ENCODE peak calls at places on chromosomes 11 and 22, in ten cellular contexts. One of them, this sample, is unnamed.

GRCh38 chr11:134536219-134536618 is 124.2 kb upstream of the B3GAT1 start:
- DNase-seq in left ventricle myocardium inferior: no peak
- DNase-seq in GM12878: no peak
- DNase-seq in fibroblast of lung: no peak
- DNase-seq in brain microvascular endothelial cell: no peak
- DNase-seq in cardiac muscle cell: no peak
- DNase-seq in hepatocyte: no peak
- DNase-seq in upper lobe of right lung: peak; percentile 57
- DNase-seq in Panc1: no peak
- DNase-seq in uterus: peak; percentile 4
- DNase-seq in this sample: no peak

GRCh38 chr11:12083380-12083779 is 27.0 kb upstream of the MICAL2 start:
- DNase-seq in left ventricle myocardium inferior: no peak
- DNase-seq in GM12878: no peak
- DNase-seq in fibroblast of lung: no peak
- DNase-seq in brain microvascular endothelial cell: no peak
- DNase-seq in cardiac muscle cell: no peak
- DNase-seq in hepatocyte: no peak
- DNase-seq in upper lobe of right lung: no peak
- DNase-seq in Panc1: no peak
- DNase-seq in uterus: no peak
- DNase-seq in this sample: no peak

GRCh38 chr22:48782817-48783511 is 1044.7 kb downstream of the BRD1 start:
- DNase-seq in left ventricle myocardium inferior: no peak
- DNase-seq in GM12878: no peak
- DNase-seq in fibroblast of lung: no peak
- DNase-seq in brain microvascular endothelial cell: no peak
- DNase-seq in cardiac muscle cell: no peak
- DNase-seq in hepatocyte: no peak
- DNase-seq in upper lobe of right lung: no peak
- DNase-seq in Panc1: no peak
- DNase-seq in uterus: no peak
- DNase-seq in this sample: no peak

GRCh38 chr11:90189011-90189410 is 33.8 kb downstream of the CHORDC1 start:
- DNase-seq in left ventricle myocardium inferior: no peak
- DNase-seq in GM12878: no peak
- DNase-seq in fibroblast of lung: no peak
- DNase-seq in brain microvascular endothelial cell: no peak
- DNase-seq in cardiac muscle cell: no peak
- DNase-seq in hepatocyte: no peak
- DNase-seq in upper lobe of right lung: no peak
- DNase-seq in Panc1: no peak
- DNase-seq in uterus: no peak
- DNase-seq in this sample: no peak

GRCh38 chr11:34313099-34313517 is 44.7 kb downstream of the ABTB2 start:
- DNase-seq in left ventricle myocardium inferior: no peak
- DNase-seq in GM12878: peak; percentile 40
- DNase-seq in fibroblast of lung: no peak
- DNase-seq in brain microvascular endothelial cell: no peak
- DNase-seq in cardiac muscle cell: peak; percentile 15
- DNase-seq in hepatocyte: no peak
- DNase-seq in upper lobe of right lung: no peak
- DNase-seq in Panc1: no peak
- DNase-seq in uterus: peak; percentile 30
- DNase-seq in this sample: peak; percentile 26

GRCh38 chr11:133708547-133709051 is 136.7 kb downstream of the SPATA19 start:
- DNase-seq in left ventricle myocardium inferior: no peak
- DNase-seq in GM12878: no peak
- DNase-seq in fibroblast of lung: no peak
- DNase-seq in brain microvascular endothelial cell: no peak
- DNase-seq in cardiac muscle cell: no peak
- DNase-seq in hepatocyte: no peak
- DNase-seq in upper lobe of right lung: no peak
- DNase-seq in Panc1: no peak
- DNase-seq in uterus: no peak
- DNase-seq in this sample: no peak

GRCh38 chr11:9748361-9748970 is 84.6 kb downstream of the SWAP70 start:
- DNase-seq in left ventricle myocardium inferior: no peak
- DNase-seq in GM12878: peak; percentile 72
- DNase-seq in fibroblast of lung: peak; percentile 83
- DNase-seq in brain microvascular endothelial cell: peak; percentile 76
- DNase-seq in cardiac muscle cell: peak; percentile 86
- DNase-seq in hepatocyte: peak; percentile 80
- DNase-seq in upper lobe of right lung: peak; percentile 75
- DNase-seq in Panc1: peak; percentile 77
- DNase-seq in uterus: peak; percentile 44
- DNase-seq in this sample: peak; percentile 63

GRCh38 chr22:26168934-26169311 is 339 bp upstream of the SEZ6L start:
- DNase-seq in left ventricle myocardium inferior: peak; percentile 13
- DNase-seq in GM12878: no peak
- DNase-seq in fibroblast of lung: no peak
- DNase-seq in brain microvascular endothelial cell: no peak
- DNase-seq in cardiac muscle cell: no peak
- DNase-seq in hepatocyte: peak; percentile 42
- DNase-seq in upper lobe of right lung: no peak
- DNase-seq in Panc1: no peak
- DNase-seq in uterus: no peak
- DNase-seq in this sample: no peak

GRCh38 chr22:17728786-17729185 is 45.5 kb downstream of the BID start:
- DNase-seq in left ventricle myocardium inferior: no peak
- DNase-seq in GM12878: no peak
- DNase-seq in fibroblast of lung: no peak
- DNase-seq in brain microvascular endothelial cell: no peak
- DNase-seq in cardiac muscle cell: no peak
- DNase-seq in hepatocyte: no peak
- DNase-seq in upper lobe of right lung: no peak
- DNase-seq in Panc1: no peak
- DNase-seq in uterus: no peak
- DNase-seq in this sample: no peak

GRCh38 chr22:17729561-17729960 is 44.7 kb downstream of the BID start:
- DNase-seq in left ventricle myocardium inferior: no peak
- DNase-seq in GM12878: no peak
- DNase-seq in fibroblast of lung: no peak
- DNase-seq in brain microvascular endothelial cell: no peak
- DNase-seq in cardiac muscle cell: no peak
- DNase-seq in hepatocyte: no peak
- DNase-seq in upper lobe of right lung: no peak
- DNase-seq in Panc1: no peak
- DNase-seq in uterus: no peak
- DNase-seq in this sample: no peak

GRCh38 chr22:17726561-17727243 is 47.6 kb downstream of the BID start:
- DNase-seq in left ventricle myocardium inferior: no peak
- DNase-seq in GM12878: no peak
- DNase-seq in fibroblast of lung: no peak
- DNase-seq in brain microvascular endothelial cell: peak; percentile 48
- DNase-seq in cardiac muscle cell: no peak
- DNase-seq in hepatocyte: no peak
- DNase-seq in upper lobe of right lung: no peak
- DNase-seq in Panc1: no peak
- DNase-seq in uterus: no peak
- DNase-seq in this sample: no peak

GRCh38 chr22:17725465-17725800 is 48.8 kb downstream of the BID start:
- DNase-seq in left ventricle myocardium inferior: no peak
- DNase-seq in GM12878: no peak
- DNase-seq in fibroblast of lung: no peak
- DNase-seq in brain microvascular endothelial cell: no peak
- DNase-seq in cardiac muscle cell: no peak
- DNase-seq in hepatocyte: no peak
- DNase-seq in upper lobe of right lung: no peak
- DNase-seq in Panc1: no peak
- DNase-seq in uterus: no peak
- DNase-seq in this sample: no peak

GRCh38 chr22:17727244-17727892 is 46.9 kb downstream of the BID start:
- DNase-seq in left ventricle myocardium inferior: no peak
- DNase-seq in GM12878: no peak
- DNase-seq in fibroblast of lung: no peak
- DNase-seq in brain microvascular endothelial cell: no peak
- DNase-seq in cardiac muscle cell: no peak
- DNase-seq in hepatocyte: no peak
- DNase-seq in upper lobe of right lung: no peak
- DNase-seq in Panc1: no peak
- DNase-seq in uterus: no peak
- DNase-seq in this sample: no peak
- TF ChIP-seq CTCF in left ventricle myocardium inferior: no peak
- TF ChIP-seq CTCF in GM12878: no peak
- TF ChIP-seq CTCF in fibroblast of lung: no peak
- TF ChIP-seq CTCF in brain microvascular endothelial cell: no peak
- TF ChIP-seq CTCF in cardiac muscle cell: no peak
- TF ChIP-seq CTCF in hepatocyte: no peak
- TF ChIP-seq CTCF in upper lobe of right lung: no peak
- TF ChIP-seq CTCF in Panc1: no peak
- TF ChIP-seq CTCF in uterus: no peak
- TF ChIP-seq CTCF in this sample: no peak

DNA sequence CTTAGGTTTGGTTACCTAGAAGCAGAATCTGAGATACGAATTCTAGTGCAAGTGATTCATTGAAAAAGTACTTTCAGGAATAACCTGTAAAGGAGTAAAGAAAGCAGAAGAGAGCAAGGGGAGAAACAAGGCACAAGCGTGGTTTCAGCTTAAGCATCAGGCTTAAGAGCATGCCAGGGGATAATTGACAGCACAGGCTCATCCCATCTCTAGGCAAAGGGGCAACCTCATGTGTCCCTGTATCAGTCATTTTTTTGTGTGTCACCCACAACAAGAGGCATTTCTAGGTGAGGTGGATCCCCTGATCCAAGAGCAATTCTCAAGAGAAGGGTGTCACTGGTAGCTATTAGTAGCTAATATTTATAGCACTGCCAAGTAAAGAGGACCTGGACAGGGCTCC is 8.0 kb downstream of the PATE2 start:
- DNase-seq in left ventricle myocardium inferior: no peak
- DNase-seq in GM12878: no peak
- DNase-seq in fibroblast of lung: no peak
- DNase-seq in brain microvascular endothelial cell: no peak
- DNase-seq in cardiac muscle cell: no peak
- DNase-seq in hepatocyte: no peak
- DNase-seq in upper lobe of right lung: no peak
- DNase-seq in Panc1: no peak
- DNase-seq in uterus: no peak
- DNase-seq in this sample: no peak
- H3K27me3 ChIP-seq in left ventricle myocardium inferior: no peaks in the 10 kb centered on the region
- H3K27me3 ChIP-seq in GM12878: no peaks in the 10 kb centered on the region
- H3K27me3 ChIP-seq in fibroblast of lung: no peaks in the 10 kb centered on the region
- H3K27me3 ChIP-seq in brain microvascular endothelial cell: no peaks in the 10 kb centered on the region
- H3K27me3 ChIP-seq in cardiac muscle cell: no peaks in the 10 kb centered on the region
- H3K27me3 ChIP-seq in hepatocyte: no peaks in the 10 kb centered on the region
- H3K27me3 ChIP-seq in upper lobe of right lung: no peaks in the 10 kb centered on the region
- H3K27me3 ChIP-seq in Panc1: peaks cover 2% of the 10 kb centered on the region
- H3K27me3 ChIP-seq in uterus: no peaks in the 10 kb centered on the region
- H3K27me3 ChIP-seq in this sample: no peaks in the 10 kb centered on the region

GRCh38 chr22:35841907-35842518 is 124.3 kb downstream of the APOL5 start:
- DNase-seq in left ventricle myocardium inferior: no peak
- DNase-seq in GM12878: no peak
- DNase-seq in fibroblast of lung: no peak
- DNase-seq in brain microvascular endothelial cell: no peak
- DNase-seq in cardiac muscle cell: no peak
- DNase-seq in hepatocyte: no peak
- DNase-seq in upper lobe of right lung: no peak
- DNase-seq in Panc1: no peak
- DNase-seq in uterus: no peak
- DNase-seq in this sample: no peak

GRCh38 chr22:35839811-35840739 is 122.4 kb downstream of the APOL5 start:
- DNase-seq in left ventricle myocardium inferior: peak; percentile 82
- DNase-seq in GM12878: no peak
- DNase-seq in fibroblast of lung: peak; percentile 98
- DNase-seq in brain microvascular endothelial cell: peak; percentile 95
- DNase-seq in cardiac muscle cell: peak; percentile 98
- DNase-seq in hepatocyte: peak; percentile 95
- DNase-seq in upper lobe of right lung: peak; percentile 91
- DNase-seq in Panc1: peak; percentile 84
- DNase-seq in uterus: peak; percentile 94
- DNase-seq in this sample: peak; percentile 79

GRCh38 chr22:35837328-35837727 is 119.7 kb downstream of the APOL5 start:
- DNase-seq in left ventricle myocardium inferior: no peak
- DNase-seq in GM12878: no peak
- DNase-seq in fibroblast of lung: peak; percentile 15
- DNase-seq in brain microvascular endothelial cell: no peak
- DNase-seq in cardiac muscle cell: no peak
- DNase-seq in hepatocyte: no peak
- DNase-seq in upper lobe of right lung: no peak
- DNase-seq in Panc1: no peak
- DNase-seq in uterus: no peak
- DNase-seq in this sample: no peak

GRCh38 chr22:35835998-35836691 is 118.5 kb downstream of the APOL5 start:
- DNase-seq in left ventricle myocardium inferior: peak; percentile 43
- DNase-seq in GM12878: no peak
- DNase-seq in fibroblast of lung: peak; percentile 89
- DNase-seq in brain microvascular endothelial cell: peak; percentile 78
- DNase-seq in cardiac muscle cell: peak; percentile 91
- DNase-seq in hepatocyte: peak; percentile 80
- DNase-seq in upper lobe of right lung: no peak
- DNase-seq in Panc1: no peak
- DNase-seq in uterus: peak; percentile 74
- DNase-seq in this sample: peak; percentile 57

GRCh38 chr22:35838849-35839646 is 121.4 kb downstream of the APOL5 start:
- DNase-seq in left ventricle myocardium inferior: no peak
- DNase-seq in GM12878: no peak
- DNase-seq in fibroblast of lung: peak; percentile 87
- DNase-seq in brain microvascular endothelial cell: peak; percentile 35
- DNase-seq in cardiac muscle cell: peak; percentile 74
- DNase-seq in hepatocyte: peak; percentile 71
- DNase-seq in upper lobe of right lung: no peak
- DNase-seq in Panc1: no peak
- DNase-seq in uterus: peak; percentile 78
- DNase-seq in this sample: peak; percentile 27
- H3K4me3 ChIP-seq in left ventricle myocardium inferior: peak overlapping the region; percentile 64
- H3K4me3 ChIP-seq in GM12878: no peak overlapping the region
- H3K4me3 ChIP-seq in fibroblast of lung: peak overlapping the region; percentile 78
- H3K4me3 ChIP-seq in brain microvascular endothelial cell: peak overlapping the region; percentile 72
- H3K4me3 ChIP-seq in cardiac muscle cell: peak overlapping the region; percentile 90
- H3K4me3 ChIP-seq in hepatocyte: peak overlapping the region; percentile 64
- H3K4me3 ChIP-seq in upper lobe of right lung: peak overlapping the region; percentile 58
- H3K4me3 ChIP-seq in Panc1: peak overlapping the region; percentile 74
- H3K4me3 ChIP-seq in uterus: peak overlapping the region; percentile 49
- H3K4me3 ChIP-seq in this sample: peak overlapping the region; percentile 40

GRCh38 chr11:19769820-19770219 is 57.2 kb downstream of the NAV2 start:
- DNase-seq in left ventricle myocardium inferior: no peak
- DNase-seq in GM12878: no peak
- DNase-seq in fibroblast of lung: peak; percentile 88
- DNase-seq in brain microvascular endothelial cell: peak; percentile 50
- DNase-seq in cardiac muscle cell: peak; percentile 55
- DNase-seq in hepatocyte: no peak
- DNase-seq in upper lobe of right lung: no peak
- DNase-seq in Panc1: no peak
- DNase-seq in uterus: no peak
- DNase-seq in this sample: no peak

GRCh38 chr11:19768197-19768596 is 55.6 kb downstream of the NAV2 start:
- DNase-seq in left ventricle myocardium inferior: no peak
- DNase-seq in GM12878: no peak
- DNase-seq in fibroblast of lung: no peak
- DNase-seq in brain microvascular endothelial cell: no peak
- DNase-seq in cardiac muscle cell: no peak
- DNase-seq in hepatocyte: no peak
- DNase-seq in upper lobe of right lung: no peak
- DNase-seq in Panc1: no peak
- DNase-seq in uterus: no peak
- DNase-seq in this sample: no peak

GRCh38 chr11:19770277-19770676 is 57.6 kb downstream of the NAV2 start:
- DNase-seq in left ventricle myocardium inferior: no peak
- DNase-seq in GM12878: no peak
- DNase-seq in fibroblast of lung: no peak
- DNase-seq in brain microvascular endothelial cell: no peak
- DNase-seq in cardiac muscle cell: no peak
- DNase-seq in hepatocyte: no peak
- DNase-seq in upper lobe of right lung: no peak
- DNase-seq in Panc1: no peak
- DNase-seq in uterus: no peak
- DNase-seq in this sample: no peak

GRCh38 chr11:19767691-19768151 is 55.1 kb downstream of the NAV2 start:
- DNase-seq in left ventricle myocardium inferior: no peak
- DNase-seq in GM12878: no peak
- DNase-seq in fibroblast of lung: no peak
- DNase-seq in brain microvascular endothelial cell: no peak
- DNase-seq in cardiac muscle cell: no peak
- DNase-seq in hepatocyte: peak; percentile 67
- DNase-seq in upper lobe of right lung: no peak
- DNase-seq in Panc1: no peak
- DNase-seq in uterus: no peak
- DNase-seq in this sample: no peak

GRCh38 chr11:19768815-19769214 is 56.2 kb downstream of the NAV2 start:
- DNase-seq in left ventricle myocardium inferior: no peak
- DNase-seq in GM12878: no peak
- DNase-seq in fibroblast of lung: no peak
- DNase-seq in brain microvascular endothelial cell: no peak
- DNase-seq in cardiac muscle cell: no peak
- DNase-seq in hepatocyte: no peak
- DNase-seq in upper lobe of right lung: no peak
- DNase-seq in Panc1: no peak
- DNase-seq in uterus: no peak
- DNase-seq in this sample: no peak
- TF ChIP-seq CTCF in left ventricle myocardium inferior: no peak
- TF ChIP-seq CTCF in GM12878: no peak
- TF ChIP-seq CTCF in fibroblast of lung: no peak
- TF ChIP-seq CTCF in brain microvascular endothelial cell: no peak
- TF ChIP-seq CTCF in cardiac muscle cell: no peak
- TF ChIP-seq CTCF in hepatocyte: no peak
- TF ChIP-seq CTCF in upper lobe of right lung: no peak
- TF ChIP-seq CTCF in Panc1: no peak
- TF ChIP-seq CTCF in uterus: no peak
- TF ChIP-seq CTCF in this sample: no peak

This sample was measured in heart right ventricle.